ENCODE peak calls at places on chromosomes 4 and X, in ten cellular contexts. N is NCI-H510A treated with DMSO at 0.1 percent for 48 hours; S is Karpas-422; G is hepatic stellate cell; Z is DMS153; A is D341Med; M is foreskin fibroblast; V is activated CD8-positive, alpha-beta T cell treated with anti-CD3 and anti-CD28 coated beads, Interleukin-2, amount 10 ng/mL, durations not matched to agents 7 days and 5 days; W is adrenal gland; D is lower leg skin. Q is an unnamed sample.

GRCh38 chrX:57573754-57574153 is 18.1 kb upstream of the ZXDB start:
- DNase-seq in G (no peak), Z (no peak), V (peak), N (no peak), A (no peak), W (peak), M (peak), S (peak), D (no peak), Q (no peak)

GRCh38 chr4:20273793-20274192 is 22.1 kb downstream of the SLIT2 start:
- DNase-seq in M (no peak), N (peak), G (no peak), W (peak), S (no peak), D (no peak), Z (peak), V (no peak), A (no peak), Q (no peak)

GRCh38 chr4:23819041-23819511 is 70.8 kb downstream of the PPARGC1A start:
- DNase-seq in A (no peak), G (peak), V (no peak), D (no peak), M (peak), W (no peak), Z (no peak), N (peak), S (no peak), Q (no peak)

GRCh38 chr4:87270144-87270543 is 49.7 kb upstream of the KLHL8 start:
- DNase-seq in S (peak), G (peak), V (no peak), M (peak), W (peak), A (peak), Z (peak), D (no peak), N (peak), Q (peak)

GRCh38 chr4:81527115-81527514 is 55.4 kb upstream of the RASGEF1B start:
- DNase-seq in W (no peak), A (no peak), D (no peak), S (no peak), N (no peak), G (no peak), M (no peak), Z (no peak), V (no peak), Q (no peak)

GRCh38 chr4:158253350-158253980 is 43.2 kb downstream of the TMEM144 start:
- DNase-seq in V (peak), M (peak), N (peak), Z (peak), G (peak), W (peak), A (peak), S (peak), D (peak), Q (peak)

GRCh38 chr4:123699823-123700822 is 303.5 kb downstream of the SPRY1 start:
- DNase-seq in A (no peak), G (peak), Z (no peak), N (no peak), S (no peak), D (no peak), W (peak), M (peak), V (no peak), Q (peak)

GRCh38 chrX:118764122-118764521 is 36.7 kb downstream of the IL13RA1 start:
- DNase-seq in N (no peak), V (no peak), D (no peak), S (no peak), G (no peak), W (no peak), M (no peak), Z (no peak), A (no peak), Q (no peak)

GRCh38 chrX:51834076-51834475 is 59.3 kb upstream of the MAGED1 start:
- DNase-seq in G (no peak), A (no peak), M (no peak), Z (no peak), V (no peak), W (no peak), S (no peak), D (no peak), N (no peak), Q (no peak)

GRCh38 chrX:11577603-11578002 is 88.1 kb downstream of the ARHGAP6 start:
- DNase-seq in Z (no peak), W (no peak), V (no peak), M (no peak), N (no peak), A (no peak), G (no peak), S (no peak), D (no peak), Q (no peak)

GRCh38 chrX:67568769-67569168 is 24.9 kb downstream of the AR start:
- DNase-seq in M (peak), Z (no peak), S (no peak), A (no peak), N (no peak), G (no peak), V (no peak), W (no peak), D (no peak), Q (no peak)

GRCh38 chr4:102787096-102787867 is 26.5 kb upstream of the MANBA start:
- DNase-seq in G (no peak), D (no peak), N (no peak), S (no peak), Z (no peak), A (no peak), V (no peak), M (peak), W (no peak), Q (peak)

GRCh38 chrX:134622813-134623185 is 35.5 kb downstream of the PLAC1 start:
- DNase-seq in M (no peak), D (no peak), Z (no peak), V (no peak), W (no peak), N (no peak), G (no peak), A (no peak), S (no peak), Q (no peak)

GRCh38 chr4:144355809-144356757 is 215.6 kb upstream of the GYPA start:
- DNase-seq in D (no peak), S (peak), V (peak), W (peak), G (peak), M (peak), A (peak), N (no peak), Z (no peak), Q (peak)

GRCh38 chr4:136136566-136136965 is 1395.7 kb downstream of the PCDH18 start:
- DNase-seq in W (no peak), Z (no peak), V (no peak), D (no peak), M (no peak), G (no peak), S (no peak), A (no peak), N (no peak), Q (no peak)

GRCh38 chrX:106891762-106892161 is 11.4 kb downstream of the RIPPLY1 start:
- DNase-seq in S (no peak), W (no peak), M (no peak), A (no peak), Z (no peak), V (no peak), N (no peak), D (no peak), G (no peak), Q (no peak)

GRCh38 chr4:39353478-39354177 is 12.5 kb downstream of the RFC1 start:
- DNase-seq in W (no peak), V (peak), Z (no peak), S (no peak), N (no peak), A (no peak), G (peak), M (peak), D (no peak), Q (peak)

GRCh38 chr4:93502991-93503390 is 325.6 kb upstream of the ATOH1 start:
- DNase-seq in N (no peak), D (no peak), G (no peak), S (no peak), M (no peak), A (no peak), Z (no peak), V (no peak), W (no peak), Q (no peak)

GRCh38 chr4:186948361-186949291 is 225.0 kb upstream of the FAT1 start:
- DNase-seq in A (peak), S (peak), W (no peak), D (no peak), V (no peak), G (peak), Z (no peak), N (no peak), M (peak), Q (peak)

GRCh38 chr4:140735317-140735716 is 20.9 kb downstream of the TBC1D9 start:
- DNase-seq in V (no peak), Z (no peak), W (no peak), N (no peak), M (no peak), S (no peak), D (no peak), A (no peak), G (no peak), Q (no peak)

GRCh38 chr4:7737268-7737645 is 202.4 kb downstream of the AFAP1 start:
- DNase-seq in A (no peak), V (no peak), G (no peak), D (no peak), Z (no peak), S (no peak), N (no peak), W (no peak), M (no peak), Q (no peak)

GRCh38 chrX:11558972-11559371 is 106.7 kb downstream of the ARHGAP6 start:
- DNase-seq in D (no peak), Z (no peak), A (peak), G (peak), W (peak), V (peak), N (no peak), S (peak), M (no peak), Q (no peak)

GRCh38 chrX:106069048-106069447 is 30.5 kb upstream of the SERPINA7 start:
- DNase-seq in V (no peak), Z (no peak), G (no peak), M (no peak), A (no peak), N (no peak), D (no peak), S (no peak), W (no peak), Q (no peak)

GRCh38 chr4:39970559-39971270 is 7.0 kb downstream of the PDS5A start:
- DNase-seq in V (no peak), S (no peak), W (peak), A (no peak), D (no peak), N (no peak), M (no peak), G (no peak), Z (no peak), Q (no peak)

GRCh38 chr4:169774466-169775445 is 17.0 kb upstream of the HPF1 start:
- DNase-seq in Z (no peak), G (no peak), M (peak), S (no peak), D (no peak), N (no peak), A (no peak), V (no peak), W (peak), Q (no peak)

GRCh38 chrX:110219920-110220319 is 98.0 kb downstream of the AMMECR1 start:
- DNase-seq in N (no peak), M (peak), S (no peak), G (no peak), A (no peak), V (no peak), D (no peak), W (no peak), Z (no peak), Q (peak)

GRCh38 chr4:56959064-56959463 is 18.3 kb downstream of the NOA1 start:
- DNase-seq in G (no peak), Z (no peak), D (no peak), V (no peak), W (no peak), N (no peak), S (no peak), A (no peak), M (no peak), Q (no peak)

GRCh38 chrX:129959493-129959832 is 23.0 kb upstream of the BCORL1 start:
- DNase-seq in A (no peak), N (peak), D (no peak), Z (no peak), G (no peak), S (no peak), M (peak), V (no peak), W (no peak), Q (no peak)

GRCh38 chr4:151808120-151808529 is 47.3 kb upstream of the GATB start:
- DNase-seq in D (peak), V (no peak), M (peak), Z (peak), A (no peak), G (no peak), N (no peak), S (no peak), W (no peak), Q (peak)

GRCh38 chr4:152356428-152357034 is 179.4 kb downstream of the FBXW7 start:
- DNase-seq in V (no peak), S (no peak), M (peak), W (no peak), Z (no peak), D (no peak), G (no peak), A (no peak), N (no peak), Q (peak)

GRCh38 chrX:120559799-120560198 is 963 bp downstream of the CUL4B start:
- DNase-seq in S (peak), D (no peak), A (peak), W (no peak), V (peak), Z (peak), M (no peak), N (peak), G (no peak), Q (no peak)

GRCh38 chr4:51830146-51830545 is 12.8 kb upstream of the DCUN1D4 start:
- DNase-seq in A (no peak), S (no peak), N (no peak), D (no peak), W (no peak), Z (no peak), M (peak), G (no peak), V (no peak), Q (no peak)

GRCh38 chr4:3699261-3699660 is 66.9 kb upstream of the ADRA2C start:
- DNase-seq in G (no peak), V (no peak), A (no peak), D (no peak), Z (no peak), N (no peak), M (no peak), S (no peak), W (no peak), Q (no peak)

GRCh38 chrX:136647969-136648368 is at the start of gene CD40LG:
- DNase-seq in G (no peak), N (no peak), M (no peak), D (no peak), V (no peak), A (no peak), W (no peak), Z (no peak), S (no peak), Q (no peak)

GRCh38 chrX:115017455-115017854 is at the start of gene IL13RA2:
- DNase-seq in Z (no peak), M (no peak), G (no peak), V (no peak), N (no peak), D (no peak), A (no peak), S (no peak), W (peak), Q (no peak)

GRCh38 chrX:17655232-17656034 is 81.9 kb upstream of the SCML1 start:
- DNase-seq in V (peak), N (peak), M (peak), A (no peak), W (no peak), G (no peak), Z (no peak), S (no peak), D (no peak), Q (no peak)

GRCh38 chr4:188551156-188551555 is 411.9 kb downstream of the TRIML1 start:
- DNase-seq in A (no peak), M (no peak), G (no peak), W (no peak), S (no peak), N (no peak), V (no peak), Z (no peak), D (no peak), Q (no peak)

Q was measured in HFFc6.